ENCODE peak calls at places on chromosomes 3 and 15, in five cellular contexts. L, R, E, A and P are unnamed samples.

GRCh38 chr3:31423522-31423921 is 109.2 kb upstream of the STT3B start:
- DNase-seq in L (no peak), R (no peak), E (peak; percentile 32), A (peak; percentile 14), P (no peak)

GRCh38 chr3:188092648-188093047 is 61.3 kb upstream of the LPP start:
- DNase-seq in L (no peak), R (no peak), E (peak; percentile 48), A (no peak), P (no peak)

GRCh38 chr15:48782911-48783310 is 28.0 kb downstream of the CEP152 start:
- DNase-seq in L (no peak), R (no peak), E (no peak), A (no peak), P (no peak)

GRCh38 chr3:47476644-47477199 is 981 bp upstream of the SCAP start:
- DNase-seq in L (no peak), R (no peak), E (no peak), A (no peak), P (no peak)

GRCh38 chr3:140406655-140407054 is 271.2 kb upstream of the TRIM42 start:
- DNase-seq in L (no peak), R (no peak), E (no peak), A (no peak), P (no peak)

GRCh38 chr15:77461486-77461885 is 40.8 kb downstream of the HMG20A start:
- DNase-seq in L (no peak), R (no peak), E (no peak), A (no peak), P (no peak)

GRCh38 chr3:151838574-151839312 is 24.8 kb downstream of the AADAC start:
- DNase-seq in L (no peak), R (no peak), E (peak; percentile 86), A (peak; percentile 43), P (no peak)

GRCh38 chr3:48492461-48493202 is 11.3 kb downstream of the SHISA5 start:
- DNase-seq in L (no peak), R (no peak), E (peak; percentile 91), A (no peak), P (no peak)

GRCh38 chr3:76122007-76122406 is 336.7 kb upstream of the ZNF717 start:
- DNase-seq in L (no peak), R (no peak), E (peak; percentile 3), A (no peak), P (no peak)

GRCh38 chr3:106510206-106510605 is 641.4 kb upstream of the CBLB start:
- DNase-seq in L (no peak), R (no peak), E (peak; percentile 20), A (no peak), P (no peak)

GRCh38 chr3:108296239-108296638 is at the start of gene HHLA2:
- DNase-seq in L (no peak), R (no peak), E (no peak), A (no peak), P (no peak)

GRCh38 chr15:33639968-33640367 is 328.3 kb upstream of the CHRM5 start:
- DNase-seq in L (no peak), R (no peak), E (no peak), A (no peak), P (no peak)

GRCh38 chr3:141484701-141485287 is 2.0 kb upstream of the RASA2 start:
- DNase-seq in L (no peak), R (no peak), E (no peak), A (no peak), P (no peak)

GRCh38 chr3:20837676-20838302 is 651.8 kb upstream of the SGO1 start:
- DNase-seq in L (no peak), R (no peak), E (no peak), A (no peak), P (no peak)

GRCh38 chr3:27171113-27171512 is 198.1 kb downstream of the NEK10 start:
- DNase-seq in L (no peak), R (no peak), E (no peak), A (no peak), P (no peak)

GRCh38 chr3:127738192-127738840 is 65.6 kb downstream of the ABTB1 start:
- DNase-seq in L (no peak), R (no peak), E (peak; percentile 69), A (no peak), P (no peak)

GRCh38 chr3:111531446-111531845 is 10.6 kb upstream of the CD96 start:
- DNase-seq in L (no peak), R (no peak), E (no peak), A (no peak), P (no peak)

GRCh38 chr3:184239710-184240109 is 9.1 kb downstream of the ALG3 start:
- DNase-seq in L (no peak), R (no peak), E (no peak), A (no peak), P (no peak)

GRCh38 chr3:71641669-71642068 is 58.1 kb upstream of the FOXP1 start:
- DNase-seq in L (no peak), R (no peak), E (no peak), A (no peak), P (no peak)

GRCh38 chr3:108315767-108316301 is 19.5 kb downstream of the HHLA2 start:
- DNase-seq in L (no peak), R (no peak), E (no peak), A (no peak), P (no peak)

GRCh38 chr3:51777985-51778384 is 1.1 kb downstream of the IQCF6 start:
- DNase-seq in L (peak; percentile 77), R (no peak), E (no peak), A (no peak), P (no peak)

GRCh38 chr3:51779137-51779536 is at the start of gene IQCF6:
- DNase-seq in L (no peak), R (no peak), E (no peak), A (no peak), P (no peak)

GRCh38 chr3:51778554-51778953 is 483 bp downstream of the IQCF6 start:
- DNase-seq in L (peak; percentile 64), R (no peak), E (no peak), A (no peak), P (no peak)

DNA sequence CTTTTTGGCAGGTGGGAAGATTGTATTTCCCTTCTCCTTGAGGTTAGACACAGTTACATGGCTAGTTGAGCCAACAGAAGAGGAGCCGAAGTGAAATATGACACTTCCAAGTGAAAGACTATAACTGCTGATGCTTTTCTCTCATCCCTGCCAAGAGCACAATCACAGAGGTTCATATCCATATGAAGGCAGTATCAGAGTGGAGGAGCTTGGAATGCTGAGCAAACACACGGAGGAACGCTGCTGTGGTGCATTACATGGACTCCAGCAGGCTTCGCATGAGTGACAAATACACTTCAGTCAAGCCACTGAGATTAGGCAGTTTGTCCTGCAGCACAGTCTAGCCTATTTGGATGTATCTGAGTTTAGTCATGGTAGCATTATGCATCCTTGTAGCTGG is 5.5 kb downstream of the IQCF6 start:
- DNase-seq in L (no peak), R (no peak), E (no peak), A (no peak), P (no peak)
- TF ChIP-seq CTCF in L (no peak), R (no peak), E (no peak), A (no peak), P (no peak)

DNA sequence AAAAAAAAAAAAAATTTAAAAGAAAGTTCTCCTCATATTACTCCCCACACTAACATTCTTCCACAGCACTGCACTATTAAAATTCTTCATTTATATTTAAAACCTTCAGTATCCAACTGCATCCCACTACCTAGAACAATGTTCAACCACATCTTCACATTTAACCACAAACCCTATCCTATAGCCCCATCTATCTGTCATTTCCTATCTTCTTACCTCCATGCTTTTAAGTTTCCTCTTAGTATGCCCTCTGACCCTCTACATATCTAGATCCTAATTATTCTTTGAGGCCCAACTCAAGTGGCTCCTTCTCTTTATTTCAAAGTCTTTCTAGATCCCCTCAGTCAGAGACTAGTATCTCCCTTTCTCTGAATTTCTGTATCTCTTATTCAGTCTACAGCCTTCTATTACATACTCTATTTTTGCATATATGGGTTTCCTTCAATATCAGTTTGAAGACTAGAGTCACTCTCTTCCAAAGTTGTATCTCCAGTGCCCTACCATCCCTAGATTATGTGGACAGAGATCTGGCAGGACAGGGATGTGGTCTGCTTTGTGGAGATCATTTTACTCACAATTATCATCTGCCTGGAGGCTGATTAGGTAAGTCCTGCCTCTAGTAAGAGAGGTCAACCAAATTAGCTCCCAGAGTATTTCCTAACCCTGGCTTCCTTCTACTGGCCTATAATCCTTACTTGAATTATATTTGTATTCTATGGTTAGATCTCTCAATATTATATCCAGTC is 1.4 kb downstream of the CIAO2A start:
- DNase-seq in L (no peak), R (no peak), E (peak; percentile 29), A (no peak), P (no peak)
- TF ChIP-seq CTCF in L (no peak), R (no peak), E (no peak), A (no peak), P (no peak)

GRCh38 chr3:149989307-149989706 is 18.6 kb upstream of the PFN2 start:
- DNase-seq in L (no peak), R (no peak), E (no peak), A (no peak), P (no peak)

GRCh38 chr3:149990423-149990953 is 19.8 kb upstream of the PFN2 start:
- DNase-seq in L (no peak), R (no peak), E (no peak), A (no peak), P (no peak)

GRCh38 chr3:149992416-149993058 is 21.8 kb upstream of the PFN2 start:
- DNase-seq in L (no peak), R (no peak), E (no peak), A (no peak), P (no peak)
- TF ChIP-seq CTCF in L (no peak), R (no peak), E (no peak), A (no peak), P (no peak)

GRCh38 chr15:25689592-25689991 is 173.5 kb downstream of the ATP10A start:
- DNase-seq in L (no peak), R (no peak), E (no peak), A (no peak), P (no peak)

GRCh38 chr15:25694238-25694584 is 168.9 kb downstream of the ATP10A start:
- DNase-seq in L (no peak), R (no peak), E (no peak), A (no peak), P (no peak)

GRCh38 chr15:25690673-25691543 is 172.2 kb downstream of the ATP10A start:
- DNase-seq in L (no peak), R (no peak), E (no peak), A (no peak), P (no peak)

GRCh38 chr15:25693321-25694237 is 169.5 kb downstream of the ATP10A start:
- DNase-seq in L (no peak), R (no peak), E (no peak), A (peak; percentile 67), P (peak; percentile 29)

DNA sequence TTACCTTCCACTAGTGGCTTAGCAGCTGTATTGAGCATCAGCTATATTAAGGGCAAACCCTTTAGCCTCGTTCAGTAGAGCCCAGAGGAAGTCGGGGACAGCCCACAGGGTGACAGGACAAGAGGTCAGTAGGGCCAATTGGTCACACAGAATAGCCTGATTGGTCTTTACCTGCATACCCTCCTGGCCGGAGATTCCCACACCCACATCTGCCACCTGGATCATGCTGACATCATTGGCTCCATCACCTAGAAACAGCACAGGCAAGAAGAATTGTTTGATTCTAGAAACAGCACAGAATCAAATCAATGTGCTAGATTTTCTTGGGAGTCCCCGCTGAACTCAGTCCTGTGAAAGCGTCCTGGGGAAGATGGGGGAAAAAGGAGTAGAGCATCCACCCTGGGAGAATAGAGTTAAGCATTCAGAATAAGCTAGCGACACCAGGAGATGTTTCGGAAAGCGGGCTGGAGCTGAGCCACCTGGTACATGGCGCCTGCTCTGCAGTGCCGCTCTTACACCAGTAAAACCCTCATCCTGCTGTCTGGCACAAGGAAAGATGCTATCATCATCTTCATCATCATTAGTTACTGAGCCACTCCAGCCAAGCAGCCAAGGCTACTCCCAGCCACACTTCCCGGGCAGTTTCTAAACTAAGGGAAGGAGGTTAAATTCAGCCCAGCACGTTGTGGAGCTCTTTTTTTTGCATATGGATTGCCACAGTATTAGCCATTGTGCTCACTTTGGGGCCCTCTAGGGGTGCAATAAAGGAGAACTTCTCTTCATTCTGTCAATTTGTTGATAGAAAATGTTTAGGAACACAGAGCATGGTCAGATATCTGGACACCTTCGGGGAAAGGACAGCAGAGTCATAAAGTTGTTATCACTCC is 171.3 kb downstream of the ATP10A start:
- DNase-seq in L (no peak), R (no peak), E (no peak), A (no peak), P (no peak)
- TF ChIP-seq CTCF in L (no peak), R (no peak), E (no peak), A (no peak), P (peak; percentile 50)